ENCODE peak calls at places on chromosomes 16 and 17, in seven cellular contexts. Z is SK-N-SH, S is GM12891, X is GM12878, P is GM12892, Q is K562, W is H1. R is an unnamed sample.

GRCh38 chr17:29292071-29292991 is 1.6 kb downstream of the NUFIP2 start:
- DNase-seq in Z (peak; percentile 83), S (peak; percentile 22), X (no peak), P (peak; percentile 34), Q (peak; percentile 81), W (peak; percentile 61), R (no peak)

GRCh38 chr17:79510071-79510470 is 100.8 kb downstream of the RBFOX3 start:
- DNase-seq in Z (no peak), S (no peak), X (no peak), P (no peak), Q (no peak), W (no peak), R (no peak)

GRCh38 chr16:82753821-82754220 is 127.1 kb downstream of the CDH13 start:
- DNase-seq in Z (no peak), S (no peak), X (no peak), P (no peak), Q (no peak), W (no peak), R (no peak)

GRCh38 chr17:67800495-67800928 is 24.8 kb upstream of the BPTF start:
- DNase-seq in Z (peak; percentile 85), S (peak; percentile 46), X (peak; percentile 59), P (peak; percentile 58), Q (peak; percentile 81), W (peak; percentile 87), R (peak; percentile 83)

GRCh38 chr17:71446635-71447034 is 674.2 kb upstream of the SOX9 start:
- DNase-seq in Z (no peak), S (no peak), X (no peak), P (no peak), Q (no peak), W (no peak), R (no peak)

GRCh38 chr17:15169676-15170075 is 95.5 kb downstream of the PMP22 start:
- DNase-seq in Z (no peak), S (no peak), X (no peak), P (no peak), Q (no peak), W (no peak), R (no peak)

GRCh38 chr16:14111713-14112538 is 40.8 kb downstream of the MRTFB start:
- DNase-seq in Z (no peak), S (no peak), X (no peak), P (no peak), Q (no peak), W (no peak), R (peak; percentile 58)

GRCh38 chr17:18004345-18004744 is 31.7 kb downstream of the DRC3 start:
- DNase-seq in Z (no peak), S (no peak), X (no peak), P (no peak), Q (no peak), W (no peak), R (no peak)

GRCh38 chr16:68778551-68779231 is 41.6 kb downstream of the CDH1 start:
- DNase-seq in Z (no peak), S (no peak), X (no peak), P (no peak), Q (no peak), W (no peak), R (no peak)

GRCh38 chr17:15446036-15446435 is 21.4 kb downstream of the CDRT4 start:
- DNase-seq in Z (no peak), S (no peak), X (no peak), P (no peak), Q (peak; percentile 10), W (peak; percentile 86), R (no peak)

GRCh38 chr16:11386791-11387546 is 41.7 kb downstream of the RMI2 start:
- DNase-seq in Z (no peak), S (peak; percentile 49), X (no peak), P (no peak), Q (peak; percentile 75), W (peak; percentile 92), R (peak; percentile 74)

GRCh38 chr16:73599870-73600269 is 551.9 kb upstream of the ZFHX3 start:
- DNase-seq in Z (no peak), S (no peak), X (no peak), P (no peak), Q (no peak), W (no peak), R (no peak)

GRCh38 chr16:85245307-85246172 is 133.3 kb upstream of the CIBAR2 start:
- DNase-seq in Z (peak; percentile 82), S (no peak), X (no peak), P (no peak), Q (peak; percentile 76), W (peak; percentile 82), R (peak; percentile 51)

GRCh38 chr16:73086108-73086507 is 38.2 kb upstream of the ZFHX3 start:
- DNase-seq in Z (no peak), S (no peak), X (no peak), P (no peak), Q (no peak), W (no peak), R (no peak)

GRCh38 chr17:29760279-29760721 is 137.6 kb upstream of the CORO6 start:
- DNase-seq in Z (no peak), S (no peak), X (peak; percentile 85), P (no peak), Q (no peak), W (no peak), R (no peak)

GRCh38 chr17:59149051-59149450 is 5.9 kb downstream of the SKA2 start:
- DNase-seq in Z (no peak), S (no peak), X (no peak), P (no peak), Q (no peak), W (no peak), R (no peak)

GRCh38 chr17:59641799-59642484 is 22.2 kb downstream of the CLTC start:
- DNase-seq in Z (no peak), S (peak; percentile 19), X (peak; percentile 63), P (peak; percentile 17), Q (no peak), W (no peak), R (no peak)

GRCh38 chr16:49622421-49623402 is 233.2 kb downstream of the ZNF423 start:
- DNase-seq in Z (no peak), S (no peak), X (no peak), P (no peak), Q (no peak), W (no peak), R (no peak)

GRCh38 chr16:11614587-11615175 is 28.0 kb upstream of the LITAF start:
- DNase-seq in Z (no peak), S (no peak), X (no peak), P (no peak), Q (no peak), W (no peak), R (no peak)

GRCh38 chr16:3819741-3820724 is 60.5 kb downstream of the CREBBP start:
- DNase-seq in Z (peak; percentile 79), S (no peak), X (no peak), P (no peak), Q (peak; percentile 31), W (no peak), R (no peak)

GRCh38 chr17:83202002-83203000 is 122.9 kb downstream of the METRNL start:
- DNase-seq in Z (no peak), S (no peak), X (no peak), P (no peak), Q (no peak), W (peak; percentile 10), R (no peak)

GRCh38 chr17:77144227-77144626 is 3.5 kb downstream of the SEC14L1 start:
- DNase-seq in Z (no peak), S (no peak), X (no peak), P (no peak), Q (no peak), W (no peak), R (no peak)

GRCh38 chr16:3180445-3180878 is 7.5 kb upstream of the OR1F1 start:
- DNase-seq in Z (no peak), S (no peak), X (no peak), P (no peak), Q (peak; percentile 47), W (peak; percentile 95), R (no peak)

GRCh38 chr16:73066927-73067670 is 19.2 kb upstream of the ZFHX3 start:
- DNase-seq in Z (no peak), S (no peak), X (no peak), P (no peak), Q (no peak), W (peak; percentile 65), R (no peak)

GRCh38 chr17:81330884-81331245 is 35.8 kb upstream of the SLC38A10 start:
- DNase-seq in Z (no peak), S (no peak), X (no peak), P (no peak), Q (no peak), W (no peak), R (no peak)

GRCh38 chr17:81329279-81329926 is 34.3 kb upstream of the SLC38A10 start:
- DNase-seq in Z (peak; percentile 91), S (no peak), X (no peak), P (no peak), Q (peak; percentile 63), W (peak; percentile 78), R (peak; percentile 79)

GRCh38 chr17:81328489-81328888 is 33.4 kb upstream of the SLC38A10 start:
- DNase-seq in Z (no peak), S (no peak), X (no peak), P (no peak), Q (no peak), W (no peak), R (no peak)

GRCh38 chr17:81329927-81330883 is 35.1 kb upstream of the SLC38A10 start:
- DNase-seq in Z (no peak), S (no peak), X (no peak), P (no peak), Q (no peak), W (no peak), R (peak; percentile 69)

GRCh38 chr17:81328925-81329278 is 33.8 kb upstream of the SLC38A10 start:
- DNase-seq in Z (peak; percentile 72), S (no peak), X (no peak), P (no peak), Q (no peak), W (no peak), R (no peak)
- TF ChIP-seq TAF1 in Z (no peak), S (no peak), X (no peak), P (no peak), Q (no peak), W (no peak), R (no peak)

DNA sequence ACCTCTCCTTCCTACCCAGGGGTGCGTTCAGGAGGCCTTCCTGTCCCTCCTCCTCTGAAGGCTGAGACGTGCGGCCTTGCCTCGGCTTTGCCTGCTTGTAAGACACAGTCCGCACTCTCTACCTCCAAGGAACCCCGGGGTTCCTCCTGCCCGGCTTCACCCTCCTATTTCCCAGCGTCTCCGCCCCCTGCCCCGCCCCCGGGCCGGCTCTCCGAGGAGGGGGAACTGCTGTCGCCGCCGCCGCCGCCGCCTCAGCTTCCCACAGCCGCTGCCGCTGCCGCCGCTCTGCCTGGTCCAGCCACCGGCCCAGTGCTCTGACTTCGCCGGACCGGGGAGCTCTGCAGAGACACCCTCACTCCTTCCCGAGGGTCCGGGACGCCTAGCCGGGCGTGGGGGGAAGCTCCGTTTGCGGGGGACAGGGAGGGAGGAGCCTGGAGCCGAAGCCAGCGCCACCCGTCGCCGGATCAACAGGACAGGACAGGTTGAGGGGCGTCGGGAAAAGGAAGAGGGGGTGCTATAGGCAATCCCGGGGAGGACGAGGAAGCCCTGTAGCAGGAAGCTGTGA is 1.2 kb upstream of the FGF11 start:
- DNase-seq in Z (no peak), S (no peak), X (no peak), P (no peak), Q (peak; percentile 53), W (peak; percentile 93), R (no peak)
- TF ChIP-seq TAF1 in Z (no peak), S (no peak), X (no peak), P (no peak), Q (no peak), W (no peak), R (no peak)

GRCh38 chr17:8185580-8186445 is 4.2 kb downstream of the BORCS6 start:
- DNase-seq in Z (peak; percentile 81), S (no peak), X (no peak), P (no peak), Q (peak; percentile 43), W (peak; percentile 100), R (peak; percentile 65)
- TF ChIP-seq TAF1 in Z (no peak), S (no peak), X (no peak), P (no peak), Q (no peak), W (peak; percentile 35), R (no peak)

GRCh38 chr17:39581071-39581831 is 26.5 kb downstream of the NEUROD2 start:
- DNase-seq in Z (no peak), S (no peak), X (no peak), P (no peak), Q (no peak), W (no peak), R (no peak)
- TF ChIP-seq TAF1 in Z (no peak), S (no peak), X (no peak), P (no peak), Q (no peak), W (no peak), R (no peak)